ENCODE peak calls at places on chromosomes 7 and 10, in six cellular contexts. X is endothelial cell, F is activated B cell treated with CpG ODN at 0.5 μM for 24 hours, P is thoracic aorta, O is cardiac muscle cell, N is suprapubic skin. T is an unnamed sample.

GRCh38 chr7:1485156-1485555 is 19.0 kb downstream of the INTS1 start:
- DNase-seq in X (no peak), F (no peak), P (no peak), O (no peak), N (no peak), T (no peak)

GRCh38 chr10:77263700-77264099 is 373.9 kb downstream of the KCNMA1 start:
- DNase-seq in X (no peak), F (no peak), P (no peak), O (no peak), N (no peak), T (no peak)

GRCh38 chr7:44333971-44334733 is 8.8 kb upstream of the CAMK2B start:
- DNase-seq in X (no peak), F (no peak), P (no peak), O (peak; percentile 59), N (no peak), T (no peak)

GRCh38 chr7:41617987-41618386 is 84.9 kb downstream of the INHBA start:
- DNase-seq in X (no peak), F (no peak), P (no peak), O (no peak), N (no peak), T (no peak)

GRCh38 chr7:108653526-108653925 is 83.9 kb downstream of the DNAJB9 start:
- DNase-seq in X (no peak), F (no peak), P (no peak), O (peak; percentile 38), N (no peak), T (no peak)

GRCh38 chr10:55509168-55509567 is 708.1 kb upstream of the PCDH15 start:
- DNase-seq in X (no peak), F (no peak), P (no peak), O (no peak), N (no peak), T (no peak)

GRCh38 chr7:36153571-36154097 is 580 bp downstream of the EEPD1 start:
- DNase-seq in X (no peak), F (no peak), P (no peak), O (peak; percentile 6), N (peak; percentile 80), T (no peak)

GRCh38 chr7:158355456-158356065 is 232.1 kb downstream of the PTPRN2 start:
- DNase-seq in X (no peak), F (no peak), P (no peak), O (no peak), N (peak; percentile 24), T (peak; percentile 49)

GRCh38 chr10:43979551-43979950 is 330.9 kb upstream of the ZNF32 start:
- DNase-seq in X (no peak), F (no peak), P (no peak), O (no peak), N (no peak), T (no peak)

GRCh38 chr7:127437241-127437640 is 44.7 kb upstream of the ZNF800 start:
- DNase-seq in X (no peak), F (no peak), P (no peak), O (no peak), N (no peak), T (no peak)

GRCh38 chr7:38932509-38933168 is 23.6 kb upstream of the VPS41 start:
- DNase-seq in X (peak; percentile 76), F (no peak), P (no peak), O (peak; percentile 66), N (no peak), T (peak; percentile 72)

GRCh38 chr7:73811760-73812168 is 19.0 kb upstream of the CLDN4 start:
- DNase-seq in X (peak; percentile 72), F (no peak), P (no peak), O (peak; percentile 69), N (peak; percentile 83), T (no peak)

GRCh38 chr7:17026269-17026668 is 144.5 kb upstream of the AGR3 start:
- DNase-seq in X (no peak), F (no peak), P (no peak), O (no peak), N (no peak), T (no peak)

GRCh38 chr7:158442260-158442659 is 145.4 kb downstream of the PTPRN2 start:
- DNase-seq in X (no peak), F (no peak), P (no peak), O (no peak), N (no peak), T (no peak)

GRCh38 chr10:96992721-96993120 is 160.6 kb downstream of the LCOR start:
- DNase-seq in X (no peak), F (no peak), P (no peak), O (no peak), N (no peak), T (no peak)

GRCh38 chr7:78071821-78072590 is 273.4 kb downstream of the PHTF2 start:
- DNase-seq in X (no peak), F (no peak), P (no peak), O (no peak), N (no peak), T (no peak)

GRCh38 chr10:79229081-79229541 is 118.2 kb upstream of the PPIF start:
- DNase-seq in X (no peak), F (no peak), P (no peak), O (no peak), N (no peak), T (no peak)

GRCh38 chr10:104391969-104392296 is 38.3 kb downstream of the CFAP58 start:
- DNase-seq in X (no peak), F (no peak), P (no peak), O (no peak), N (no peak), T (no peak)

GRCh38 chr10:72292223-72292691 is 18.5 kb downstream of the DDIT4 start:
- DNase-seq in X (no peak), F (no peak), P (no peak), O (no peak), N (no peak), T (no peak)

GRCh38 chr7:7944619-7945282 is 23.8 kb upstream of the GLCCI1 start:
- DNase-seq in X (no peak), F (peak; percentile 48), P (no peak), O (no peak), N (no peak), T (no peak)

GRCh38 chr10:58414270-58415041 is 29.2 kb downstream of the TFAM start:
- DNase-seq in X (no peak), F (no peak), P (no peak), O (peak; percentile 89), N (no peak), T (no peak)

GRCh38 chr7:142539901-142540300 is 209.4 kb upstream of the PRSS1 start:
- DNase-seq in X (no peak), F (no peak), P (no peak), O (peak; percentile 43), N (no peak), T (no peak)

GRCh38 chr10:46310143-46310514 is 23.3 kb downstream of the ANTXRL start:
- DNase-seq in X (no peak), F (peak; percentile 10), P (no peak), O (no peak), N (no peak), T (peak; percentile 63)

GRCh38 chr10:123044391-123044790 is 35.6 kb downstream of the ACADSB start:
- DNase-seq in X (no peak), F (no peak), P (no peak), O (peak; percentile 6), N (no peak), T (no peak)

GRCh38 chr7:28708458-28708951 is 249.6 kb downstream of the TRIL start:
- DNase-seq in X (no peak), F (no peak), P (no peak), O (no peak), N (no peak), T (no peak)

GRCh38 chr7:77561354-77561753 is 24.3 kb downstream of the PTPN12 start:
- DNase-seq in X (no peak), F (no peak), P (no peak), O (no peak), N (no peak), T (no peak)

GRCh38 chr7:79096361-79096805 is 357.1 kb downstream of the MAGI2 start:
- DNase-seq in X (no peak), F (no peak), P (no peak), O (no peak), N (no peak), T (no peak)

GRCh38 chr10:86520871-86521619 is 547 bp downstream of the WAPL start:
- DNase-seq in X (peak; percentile 50), F (no peak), P (no peak), O (peak; percentile 55), N (peak; percentile 85), T (no peak)

DNA sequence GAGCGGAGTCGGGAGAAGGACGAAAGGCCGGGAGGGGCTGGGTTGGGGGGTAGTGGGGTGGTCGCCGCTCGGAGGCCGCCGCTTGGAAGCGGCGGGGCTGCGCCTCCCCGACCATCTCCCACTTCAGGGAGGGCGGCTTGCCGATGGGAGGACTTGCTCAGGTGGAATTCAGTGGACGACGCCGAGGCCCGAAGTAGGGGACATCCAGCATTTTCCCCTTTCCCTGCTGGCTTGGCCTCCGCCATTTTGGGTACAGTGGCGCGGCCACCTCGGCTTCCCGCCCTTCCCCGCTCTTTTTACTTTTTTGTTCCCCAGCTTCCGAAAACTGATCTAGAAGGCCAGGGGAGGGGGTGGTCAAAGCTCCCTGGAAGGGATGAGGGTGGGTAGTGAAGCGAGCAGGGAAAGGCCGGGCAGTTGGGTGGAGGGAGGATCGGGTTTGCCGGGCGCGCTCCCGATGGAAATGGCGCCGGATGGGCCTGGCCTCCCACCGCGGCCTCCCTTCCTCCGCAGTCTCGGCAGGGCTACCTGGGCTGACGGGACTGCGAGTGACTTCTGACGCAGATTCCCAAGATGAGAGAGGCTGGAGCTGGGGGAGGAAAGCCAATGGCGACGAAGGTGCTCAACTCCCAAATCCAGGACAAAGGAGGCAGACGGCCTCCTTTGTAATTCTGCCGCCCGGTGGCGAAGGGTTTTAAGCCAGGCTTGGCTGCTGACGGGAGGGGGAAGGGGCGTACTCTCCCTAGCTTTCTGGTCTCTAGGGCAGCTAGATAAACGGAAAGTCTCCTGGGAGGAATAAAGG is at the start of gene PBLD:
- DNase-seq in X (peak; percentile 72), F (peak; percentile 60), P (peak; percentile 28), O (peak; percentile 87), N (peak; percentile 81), T (peak; percentile 77)
- TF ChIP-seq CTCF in X (no peak), F (no peak), P (peak; percentile 31), O (peak; percentile 63), N (peak; percentile 30), T (peak; percentile 58)

GRCh38 chr7:33982425-33982786 is 77.1 kb downstream of the BMPER start:
- DNase-seq in X (no peak), F (no peak), P (no peak), O (peak; percentile 69), N (no peak), T (no peak)
- TF ChIP-seq CTCF in X (peak; percentile 54), F (no peak), P (no peak), O (peak; percentile 62), N (no peak), T (peak; percentile 64)

GRCh38 chr7:140506788-140507464 is 27.6 kb upstream of the MKRN1 start:
- DNase-seq in X (no peak), F (no peak), P (no peak), O (peak; percentile 55), N (no peak), T (no peak)
- TF ChIP-seq CTCF in X (no peak), F (no peak), P (peak; percentile 9), O (no peak), N (no peak), T (no peak)

GRCh38 chr10:115136616-115137015 is 43.5 kb downstream of the ATRNL1 start:
- DNase-seq in X (no peak), F (no peak), P (no peak), O (no peak), N (no peak), T (no peak)

DNA sequence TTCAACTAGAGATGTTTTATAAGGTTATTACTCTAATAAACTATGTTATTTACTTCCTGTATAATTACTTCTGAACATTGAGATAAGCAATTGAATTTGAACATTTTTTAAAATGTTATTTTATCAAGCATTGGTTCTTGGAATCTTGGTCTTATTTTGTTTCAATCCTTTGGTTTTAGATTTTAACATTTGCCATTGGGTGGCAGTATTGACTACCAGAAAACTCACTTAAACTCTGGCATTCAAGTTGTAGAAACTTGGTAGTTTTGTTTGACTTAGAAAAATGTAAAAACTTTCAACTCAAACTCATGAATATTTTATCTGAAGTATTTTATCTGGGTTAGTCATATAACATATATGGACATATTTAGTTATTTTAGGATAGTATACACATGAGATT is 48.1 kb downstream of the ATRNL1 start:
- DNase-seq in X (no peak), F (no peak), P (no peak), O (peak; percentile 29), N (no peak), T (no peak)
- TF ChIP-seq CTCF in X (peak; percentile 43), F (no peak), P (no peak), O (peak; percentile 42), N (no peak), T (peak; percentile 68)